ENCODE peak calls at places on chromosomes 5 and 9, in five cellular contexts. I is effector memory CD4-positive, alpha-beta T cell; M is colonic mucosa; J is GM23248; Q is IMR-90. H is an unnamed sample.
A peak's percentile ranks its signal among the peaks of the same experiment; 100 is the strongest.

GRCh38 chr5:137372386-137373160 is 126.6 kb downstream of the SPOCK1 start:
- DNase-seq in I (no peak), M (no peak), J (peak; percentile 73), Q (peak; percentile 7), H (no peak)

GRCh38 chr5:54480296-54480695 is 24.8 kb downstream of the HSPB3 start:
- DNase-seq in I (no peak), M (no peak), J (peak; percentile 27), Q (peak; percentile 23), H (no peak)

GRCh38 chr5:32542216-32543059 is 42.9 kb upstream of the SUB1 start:
- DNase-seq in I (no peak), M (no peak), J (peak; percentile 44), Q (peak; percentile 84), H (no peak)

GRCh38 chr5:164555809-164556208 is 1050.4 kb downstream of the MAT2B start:
- DNase-seq in I (no peak), M (no peak), J (no peak), Q (peak; percentile 24), H (no peak)

GRCh38 chr5:104513194-104513602 is 950.6 kb upstream of the NUDT12 start:
- DNase-seq in I (no peak), M (no peak), J (peak; percentile 2), Q (peak; percentile 77), H (no peak)

GRCh38 chr5:169701910-169702451 is 64.9 kb downstream of the DOCK2 start:
- DNase-seq in I (no peak), M (no peak), J (peak; percentile 70), Q (peak; percentile 64), H (no peak)

GRCh38 chr5:59790399-59791130 is 103.0 kb downstream of the PDE4D start:
- DNase-seq in I (no peak), M (no peak), J (peak; percentile 32), Q (no peak), H (no peak)

GRCh38 chr5:116466740-116467139 is 107.9 kb downstream of the SEMA6A start:
- DNase-seq in I (no peak), M (no peak), J (no peak), Q (no peak), H (no peak)

GRCh38 chr5:178241259-178241658 is 8.7 kb upstream of the PHYKPL start:
- DNase-seq in I (no peak), M (no peak), J (no peak), Q (no peak), H (no peak)

GRCh38 chr5:91136271-91136670 is 246.8 kb downstream of the ARRDC3 start:
- DNase-seq in I (no peak), M (no peak), J (no peak), Q (peak; percentile 14), H (no peak)

GRCh38 chr9:137162505-137163100 is 7.2 kb downstream of the LRRC26 start:
- DNase-seq in I (no peak), M (peak; percentile 63), J (peak; percentile 34), Q (no peak), H (no peak)

GRCh38 chr9:37902804-37903580 is 935 bp downstream of the SLC25A51 start:
- DNase-seq in I (no peak), M (no peak), J (peak; percentile 76), Q (peak; percentile 65), H (no peak)

GRCh38 chr5:74310386-74310785 is 330.1 kb downstream of the ENC1 start:
- DNase-seq in I (no peak), M (no peak), J (peak; percentile 42), Q (peak; percentile 44), H (peak; percentile 38)

GRCh38 chr5:106241409-106241808 is 1429.3 kb downstream of the EFNA5 start:
- DNase-seq in I (no peak), M (no peak), J (no peak), Q (no peak), H (no peak)

DNA sequence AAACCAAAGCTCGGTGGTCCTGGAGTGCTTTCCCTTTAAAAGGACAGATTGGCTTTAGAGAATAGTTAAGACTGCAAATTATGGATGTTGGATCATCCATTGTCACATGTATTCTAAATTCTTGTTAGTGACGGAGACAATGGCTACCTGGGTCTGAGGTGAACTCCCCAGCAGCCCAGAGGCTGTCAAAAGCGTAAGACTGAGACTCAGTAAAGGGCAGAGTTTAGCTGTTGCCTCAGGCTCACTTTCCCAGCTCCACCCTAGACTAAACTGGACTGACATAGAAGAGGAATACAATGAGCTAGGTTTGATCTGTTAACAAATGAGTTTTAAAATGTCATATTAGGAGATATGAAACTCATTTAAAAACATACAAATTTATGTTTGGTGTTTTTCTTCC is 12.4 kb downstream of the GAPT start:
- DNase-seq in I (no peak), M (no peak), J (no peak), Q (no peak), H (no peak)
- H3K4me1 ChIP-seq in I (no peaks in the 10 kb centered on the region), M (no peaks in the 10 kb centered on the region), J (no peaks in the 10 kb centered on the region), Q (no peaks in the 10 kb centered on the region), H (no peaks in the 10 kb centered on the region)

DNA sequence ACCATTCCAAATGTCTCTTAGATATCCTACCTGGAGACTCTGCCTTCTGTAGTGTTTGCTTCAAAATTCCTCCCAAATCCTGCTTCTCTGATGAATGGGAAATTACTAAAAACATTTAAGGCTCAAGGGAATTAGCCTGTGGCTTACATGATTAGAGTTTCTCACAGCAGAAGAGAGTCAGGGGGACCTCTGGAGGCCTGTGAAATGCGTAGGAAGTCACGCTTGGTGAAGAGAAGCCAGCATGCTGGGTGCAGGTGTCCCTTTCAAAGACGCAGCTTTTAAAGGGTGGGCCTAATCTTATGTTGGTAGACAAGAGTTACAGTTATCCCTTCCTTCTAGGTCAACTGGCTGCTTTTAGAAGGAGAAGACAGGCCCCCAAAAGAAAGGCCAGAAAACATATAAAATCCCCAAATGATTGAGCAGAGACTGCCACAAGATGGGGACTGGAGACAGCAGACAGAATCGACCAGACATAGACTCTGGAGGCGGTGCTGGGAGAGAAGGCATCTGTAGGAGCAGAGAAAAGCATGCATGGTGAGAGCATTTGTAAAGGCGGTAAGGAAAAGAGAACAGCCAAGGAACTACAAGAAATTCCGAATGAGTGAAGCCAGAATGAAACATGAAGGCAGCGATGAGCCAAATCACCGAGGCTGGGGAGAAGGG is 42.3 kb downstream of the B4GALT1 start:
- DNase-seq in I (no peak), M (no peak), J (no peak), Q (no peak), H (no peak)
- H3K36me3 ChIP-seq in I (peaks cover 24% of the 10 kb centered on the region), M (no peaks in the 10 kb centered on the region), J (peaks cover 30% of the 10 kb centered on the region), Q (peaks cover 30% of the 10 kb centered on the region), H (peaks cover 21% of the 10 kb centered on the region)

GRCh38 chr5:136018814-136019777 is 9.7 kb upstream of the TGFBI start:
- DNase-seq in I (no peak), M (peak; percentile 48), J (peak; percentile 96), Q (peak; percentile 99), H (no peak)
- H3K4me1 ChIP-seq in I (no peaks in the 10 kb centered on the region), M (no peaks in the 10 kb centered on the region), J (peaks cover 86% of the 10 kb centered on the region), Q (peaks cover 52% of the 10 kb centered on the region), H (peaks cover 12% of the 10 kb centered on the region)

GRCh38 chr9:129148463-129149204 is 29.4 kb downstream of the IER5L start:
- DNase-seq in I (no peak), M (no peak), J (no peak), Q (no peak), H (no peak)
- H3K36me3 ChIP-seq in I (peaks cover 13% of the 10 kb centered on the region), M (no peaks in the 10 kb centered on the region), J (no peaks in the 10 kb centered on the region), Q (peaks cover 36% of the 10 kb centered on the region), H (peaks cover 38% of the 10 kb centered on the region)

GRCh38 chr5:56358046-56358445 is 124.9 kb upstream of the ANKRD55 start:
- DNase-seq in I (no peak), M (no peak), J (no peak), Q (no peak), H (no peak)

GRCh38 chr5:56359809-56360685 is 126.9 kb upstream of the ANKRD55 start:
- DNase-seq in I (no peak), M (no peak), J (no peak), Q (peak; percentile 20), H (no peak)

GRCh38 chr5:56360816-56361215 is 127.7 kb upstream of the ANKRD55 start:
- DNase-seq in I (no peak), M (no peak), J (no peak), Q (no peak), H (no peak)

GRCh38 chr5:56358703-56359428 is 125.7 kb upstream of the ANKRD55 start:
- DNase-seq in I (no peak), M (no peak), J (peak; percentile 46), Q (peak; percentile 12), H (no peak)

DNA sequence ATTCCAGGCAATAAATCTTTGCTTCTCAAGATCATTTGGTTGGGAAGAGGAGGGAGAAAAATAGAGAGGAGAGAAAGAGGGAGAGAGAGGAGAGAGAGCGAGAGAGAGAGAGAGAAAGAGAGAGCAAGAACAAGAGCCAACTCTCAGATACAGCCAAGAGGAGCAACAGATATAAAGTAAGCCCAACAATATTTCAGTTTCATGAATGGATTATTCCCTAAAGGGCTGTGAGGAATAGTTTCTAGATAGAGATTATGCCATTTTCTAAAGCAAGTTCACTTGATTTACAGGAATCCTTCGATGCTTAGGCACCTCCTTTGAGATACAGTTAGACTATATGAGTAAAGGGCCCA is 126.3 kb upstream of the ANKRD55 start:
- DNase-seq in I (no peak), M (no peak), J (no peak), Q (no peak), H (no peak)
- H3K4me1 ChIP-seq in I (no peaks in the 10 kb centered on the region), M (no peaks in the 10 kb centered on the region), J (peaks cover 12% of the 10 kb centered on the region), Q (peaks cover 4% of the 10 kb centered on the region), H (no peaks in the 10 kb centered on the region)

GRCh38 chr9:123127512-123128075 is 94.1 kb downstream of the GPR21 start:
- DNase-seq in I (no peak), M (no peak), J (no peak), Q (no peak), H (no peak)
- H3K36me3 ChIP-seq in I (peaks cover 10% of the 10 kb centered on the region), M (no peaks in the 10 kb centered on the region), J (no peaks in the 10 kb centered on the region), Q (no peaks in the 10 kb centered on the region), H (peaks cover 10% of the 10 kb centered on the region)

GRCh38 chr5:172681421-172681820 is 40.4 kb downstream of the NEURL1B start:
- DNase-seq in I (no peak), M (no peak), J (no peak), Q (no peak), H (no peak)

GRCh38 chr5:172680921-172681320 is 39.9 kb downstream of the NEURL1B start:
- DNase-seq in I (no peak), M (no peak), J (no peak), Q (no peak), H (no peak)

GRCh38 chr5:172678902-172679301 is 37.8 kb downstream of the NEURL1B start:
- DNase-seq in I (no peak), M (no peak), J (no peak), Q (no peak), H (peak; percentile 61)

GRCh38 chr5:172676914-172677475 is 35.9 kb downstream of the NEURL1B start:
- DNase-seq in I (no peak), M (no peak), J (no peak), Q (no peak), H (no peak)

GRCh38 chr5:172679621-172680212 is 38.7 kb downstream of the NEURL1B start:
- DNase-seq in I (no peak), M (no peak), J (no peak), Q (no peak), H (no peak)
- H3K4me1 ChIP-seq in I (no peaks in the 10 kb centered on the region), M (no peaks in the 10 kb centered on the region), J (no peaks in the 10 kb centered on the region), Q (peaks cover 2% of the 10 kb centered on the region), H (peaks cover 3% of the 10 kb centered on the region)

DNA sequence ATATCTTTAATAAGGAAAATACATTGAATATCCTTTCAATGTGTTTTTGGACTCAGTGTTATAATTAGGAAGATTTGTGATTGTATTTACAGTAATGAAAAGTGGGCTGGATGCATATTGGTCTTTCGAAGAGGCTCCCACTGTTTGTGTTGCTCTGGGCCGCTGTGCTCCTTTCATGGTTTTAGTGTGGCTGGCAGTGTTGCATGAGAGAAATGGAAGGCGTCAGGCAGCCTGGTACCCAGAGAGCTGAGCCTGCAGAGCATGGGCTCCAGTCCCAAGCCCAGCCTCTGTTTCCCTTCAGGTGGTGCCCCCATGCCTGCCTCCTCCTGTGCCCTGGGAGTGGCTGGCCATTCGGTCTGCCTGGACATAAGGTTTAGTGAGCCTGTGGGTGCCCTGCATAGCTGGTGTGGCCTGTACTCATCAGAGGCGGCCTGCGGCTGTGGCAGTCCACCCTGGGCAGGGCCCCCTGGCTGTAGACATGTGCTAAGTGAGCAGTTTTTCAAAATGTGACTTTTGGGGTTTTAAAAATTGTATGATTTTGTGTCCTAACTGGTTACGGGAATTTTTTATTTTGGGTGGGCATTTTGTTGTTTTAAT is 27.4 kb upstream of the FAM120AOS start:
- DNase-seq in I (no peak), M (no peak), J (no peak), Q (no peak), H (no peak)
- H3K36me3 ChIP-seq in I (peaks cover 13% of the 10 kb centered on the region), M (peaks cover 4% of the 10 kb centered on the region), J (peaks cover 16% of the 10 kb centered on the region), Q (peaks cover 11% of the 10 kb centered on the region), H (peaks cover 17% of the 10 kb centered on the region)